ENCODE peak calls at places on chromosomes 13 and 19, in nine cellular contexts. H is A549, R is IMR-90, D is H54, L is spleen, O is uterus, W is body of pancreas, Y is breast epithelium, V is adrenal gland. T is an unnamed sample.

GRCh38 chr19:5293607-5294089 is 47.0 kb downstream of the PTPRS start:
- DNase-seq in H (no peak), R (peak; percentile 40), D (no peak), L (no peak), O (peak; percentile 43), W (no peak), Y (peak; percentile 33), V (peak; percentile 50), T (no peak)

GRCh38 chr13:26377038-26377437 is 123.1 kb downstream of the CDK8 start:
- DNase-seq in H (peak; percentile 1), R (peak; percentile 3), D (no peak), L (no peak), O (no peak), W (no peak), Y (no peak), V (no peak), T (no peak)

GRCh38 chr13:93225610-93226009 is 997 bp upstream of the GPC6 start:
- DNase-seq in H (no peak), R (no peak), D (no peak), L (no peak), O (no peak), W (no peak), Y (no peak), V (no peak), T (no peak)

GRCh38 chr19:45498411-45499195 is at the start of gene PPM1N:
- DNase-seq in H (no peak), R (peak; percentile 17), D (no peak), L (peak; percentile 92), O (no peak), W (no peak), Y (no peak), V (no peak), T (no peak)

GRCh38 chr13:32045963-32046785 is 14.6 kb downstream of the FRY start:
- DNase-seq in H (no peak), R (peak; percentile 56), D (no peak), L (no peak), O (no peak), W (no peak), Y (no peak), V (no peak), T (no peak)

GRCh38 chr13:95650691-95651090 is 6.2 kb upstream of the DZIP1 start:
- DNase-seq in H (no peak), R (no peak), D (no peak), L (no peak), O (no peak), W (no peak), Y (no peak), V (no peak), T (no peak)

GRCh38 chr19:51594774-51595109 is 23.7 kb downstream of the ZNF175 start:
- DNase-seq in H (no peak), R (peak; percentile 2), D (no peak), L (no peak), O (no peak), W (no peak), Y (no peak), V (no peak), T (no peak)

GRCh38 chr13:51125495-51126226 is 14.6 kb upstream of the C13orf42 start:
- DNase-seq in H (peak; percentile 19), R (peak; percentile 54), D (peak; percentile 17), L (no peak), O (peak; percentile 25), W (peak; percentile 65), Y (no peak), V (peak; percentile 35), T (peak; percentile 29)

GRCh38 chr19:47790398-47790814 is 11.9 kb downstream of the SELENOW start:
- DNase-seq in H (peak; percentile 94), R (peak; percentile 59), D (peak; percentile 52), L (peak; percentile 92), O (peak; percentile 75), W (peak; percentile 83), Y (peak; percentile 47), V (peak; percentile 84), T (peak; percentile 70)

GRCh38 chr19:48393559-48394330 is at the start of gene GRIN2D:
- DNase-seq in H (no peak), R (peak; percentile 33), D (no peak), L (no peak), O (no peak), W (no peak), Y (no peak), V (no peak), T (no peak)

GRCh38 chr19:35179830-35180229 is 25.3 kb downstream of the FXYD5 start:
- DNase-seq in H (no peak), R (no peak), D (no peak), L (no peak), O (no peak), W (no peak), Y (no peak), V (no peak), T (no peak)

GRCh38 chr13:70527553-70527952 is 419.3 kb upstream of the KLHL1 start:
- DNase-seq in H (no peak), R (no peak), D (no peak), L (no peak), O (no peak), W (no peak), Y (no peak), V (no peak), T (no peak)

GRCh38 chr13:48275507-48275906 is 28.0 kb upstream of the RB1 start:
- DNase-seq in H (no peak), R (no peak), D (no peak), L (no peak), O (no peak), W (no peak), Y (no peak), V (no peak), T (no peak)

GRCh38 chr19:35396240-35396885 is 25.5 kb downstream of the GPR42 start:
- DNase-seq in H (no peak), R (no peak), D (no peak), L (no peak), O (no peak), W (no peak), Y (no peak), V (no peak), T (no peak)

GRCh38 chr19:6239401-6239844 is 40.4 kb downstream of the MLLT1 start:
- DNase-seq in H (no peak), R (peak; percentile 16), D (no peak), L (peak; percentile 64), O (no peak), W (no peak), Y (peak; percentile 48), V (peak; percentile 28), T (peak; percentile 2)

GRCh38 chr13:50676602-50677001 is 166.9 kb downstream of the DLEU7 start:
- DNase-seq in H (no peak), R (peak; percentile 44), D (peak; percentile 3), L (no peak), O (no peak), W (no peak), Y (no peak), V (no peak), T (no peak)

GRCh38 chr19:29927944-29928669 is 13.9 kb upstream of the URI1 start:
- DNase-seq in H (no peak), R (no peak), D (no peak), L (no peak), O (no peak), W (no peak), Y (no peak), V (no peak), T (no peak)

GRCh38 chr19:41264581-41265375 is 606 bp downstream of the HNRNPUL1 start:
- DNase-seq in H (peak; percentile 82), R (peak; percentile 34), D (peak; percentile 38), L (no peak), O (peak; percentile 55), W (peak; percentile 56), Y (peak; percentile 54), V (peak; percentile 68), T (peak; percentile 48)

DNA sequence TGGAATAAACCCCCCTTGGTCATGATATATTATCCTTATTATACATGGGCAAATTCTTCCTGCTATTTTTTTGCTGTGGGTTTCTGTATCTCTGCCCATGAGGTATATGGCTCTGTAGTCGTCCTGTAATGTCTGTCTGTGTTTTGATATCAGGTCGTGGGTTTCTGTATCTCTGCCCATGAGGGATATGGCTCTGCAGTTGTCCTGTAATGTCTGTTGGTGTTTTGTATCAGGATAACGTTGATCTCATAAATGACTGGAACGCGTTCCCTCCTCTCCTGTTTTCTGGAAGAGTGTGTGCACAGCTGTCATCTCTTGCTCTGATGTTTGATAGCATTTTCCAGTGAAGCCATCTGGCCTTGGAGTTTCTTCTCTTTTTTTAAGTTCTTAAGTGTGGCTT is 57.2 kb downstream of the SOX1 start:
- DNase-seq in H (no peak), R (no peak), D (no peak), L (no peak), O (no peak), W (no peak), Y (no peak), V (no peak), T (no peak)
- TF ChIP-seq POLR2A in H (no peak), R (no peak), D (no peak), L (no peak), O (no peak), W (no peak), Y (no peak), V (no peak), T (no peak)

GRCh38 chr19:646798-647565 is 7.3 kb downstream of the FGF22 start:
- DNase-seq in H (no peak), R (no peak), D (no peak), L (peak; percentile 72), O (no peak), W (no peak), Y (no peak), V (no peak), T (no peak)
- TF ChIP-seq POLR2A in H (no peak), R (no peak), D (no peak), L (no peak), O (no peak), W (no peak), Y (no peak), V (no peak), T (no peak)

GRCh38 chr13:74850893-74851292 is 631.1 kb downstream of the TBC1D4 start:
- DNase-seq in H (no peak), R (no peak), D (no peak), L (no peak), O (no peak), W (no peak), Y (no peak), V (no peak), T (no peak)
- TF ChIP-seq POLR2A in H (no peak), R (no peak), D (no peak), L (no peak), O (no peak), W (no peak), Y (no peak), V (no peak), T (no peak)

DNA sequence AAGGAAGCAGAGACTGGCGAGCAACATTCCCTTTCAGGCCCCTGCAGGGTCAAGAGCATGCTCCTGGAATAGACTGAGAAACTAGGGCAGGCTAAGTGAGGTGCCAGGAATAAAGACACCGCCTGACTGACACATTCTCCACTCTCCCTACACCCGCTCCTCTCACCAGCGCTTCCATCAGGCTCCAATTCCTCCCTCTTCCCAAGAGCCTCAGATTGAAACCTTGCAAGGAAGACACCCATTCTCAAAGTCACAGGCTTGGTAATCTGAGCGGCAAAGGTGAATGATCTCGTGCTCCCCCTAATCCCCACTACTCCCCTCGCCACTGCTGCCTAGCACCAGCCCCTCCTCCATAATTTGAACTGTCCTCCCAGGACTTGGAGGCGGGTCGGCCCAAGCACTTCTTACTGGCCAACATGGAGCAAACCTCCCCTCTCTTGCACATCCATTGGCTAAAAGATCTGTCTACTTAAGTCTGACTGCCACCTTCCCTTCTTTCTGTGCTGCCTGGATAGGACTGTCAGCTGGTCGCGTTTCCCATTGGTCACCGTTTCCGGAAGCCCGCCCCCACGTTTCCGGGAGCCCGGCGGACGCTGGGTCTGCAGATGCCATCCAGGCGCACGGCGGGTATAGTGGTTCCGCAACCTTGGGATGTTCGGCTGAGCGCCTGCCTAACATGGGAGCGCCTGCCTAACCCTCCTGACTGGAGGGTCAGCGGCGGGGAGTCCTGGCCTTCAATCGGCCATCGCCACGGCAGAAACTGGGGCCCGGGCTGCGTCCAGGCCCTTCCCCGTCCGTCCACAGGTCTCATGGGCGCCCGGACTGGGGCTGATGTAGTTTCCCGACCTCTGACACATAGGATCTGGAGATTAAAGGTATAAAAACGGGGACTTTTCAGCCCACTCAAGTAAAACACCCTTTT is 33.6 kb downstream of the ZNF383 start:
- DNase-seq in H (no peak), R (peak; percentile 97), D (peak; percentile 97), L (peak; percentile 88), O (peak; percentile 70), W (peak; percentile 68), Y (peak; percentile 84), V (peak; percentile 87), T (peak; percentile 53)
- TF ChIP-seq POLR2A in H (no peak), R (no peak), D (peak; percentile 49), L (no peak), O (peak; percentile 30), W (peak; percentile 57), Y (no peak), V (no peak), T (peak; percentile 57)